ENCODE peak calls at places on chromosomes 11 and 22, in ten cellular contexts. V is iris pigment epithelial cell; N is mammary epithelial cell; B is cardiac muscle cell; O is memory B cell; Q is activated naive CD4-positive, alpha-beta T cell treated with anti-CD3 and anti-CD28 coated beads for 36 hours; X is activated CD4-positive, alpha-beta T cell treated with anti-CD3 and anti-CD28 coated beads for 48 hours; P is coronary artery; E is HTR-8/SVneo; F is amniotic stem cell. Z is an unnamed sample.

GRCh38 chr11:128627666-128628342 is 40.4 kb upstream of the ETS1 start:
- DNase-seq in V (no peak), N (no peak), B (no peak), O (no peak), Q (peak), X (peak), P (peak), E (no peak), F (no peak), Z (no peak)

GRCh38 chr11:8501838-8502237 is 92.2 kb downstream of the STK33 start:
- DNase-seq in V (peak), N (peak), B (no peak), O (no peak), Q (no peak), X (no peak), P (no peak), E (no peak), F (no peak), Z (peak)

GRCh38 chr11:76480241-76480640 is 35.4 kb downstream of the EMSY start:
- DNase-seq in V (no peak), N (no peak), B (no peak), O (no peak), Q (no peak), X (no peak), P (no peak), E (no peak), F (no peak), Z (no peak)

GRCh38 chr11:23405350-23405937 is 545.2 kb upstream of the CCDC179 start:
- DNase-seq in V (no peak), N (no peak), B (no peak), O (no peak), Q (no peak), X (no peak), P (peak), E (no peak), F (no peak), Z (no peak)

GRCh38 chr11:134559617-134559992 is 147.6 kb upstream of the B3GAT1 start:
- DNase-seq in V (no peak), N (no peak), B (no peak), O (peak), Q (no peak), X (no peak), P (peak), E (no peak), F (no peak), Z (no peak)

GRCh38 chr11:119782021-119782420 is 53.0 kb upstream of the NECTIN1 start:
- DNase-seq in V (no peak), N (no peak), B (no peak), O (no peak), Q (no peak), X (no peak), P (no peak), E (no peak), F (no peak), Z (no peak)

GRCh38 chr11:82864268-82864667 is 36.0 kb downstream of the PRCP start:
- DNase-seq in V (peak), N (peak), B (peak), O (no peak), Q (peak), X (peak), P (no peak), E (peak), F (no peak), Z (no peak)

GRCh38 chr11:60878245-60879101 is 11.1 kb downstream of the ZP1 start:
- DNase-seq in V (no peak), N (no peak), B (no peak), O (no peak), Q (no peak), X (no peak), P (no peak), E (no peak), F (no peak), Z (no peak)

GRCh38 chr22:35938226-35938625 is 90.4 kb downstream of the RBFOX2 start:
- DNase-seq in V (no peak), N (no peak), B (no peak), O (no peak), Q (no peak), X (no peak), P (no peak), E (no peak), F (no peak), Z (no peak)

GRCh38 chr11:99489561-99489960 is 468.8 kb downstream of the CNTN5 start:
- DNase-seq in V (peak), N (no peak), B (peak), O (no peak), Q (no peak), X (no peak), P (no peak), E (no peak), F (no peak), Z (no peak)

GRCh38 chr11:73260127-73260457 is 12.0 kb upstream of the P2RY6 start:
- DNase-seq in V (no peak), N (no peak), B (no peak), O (no peak), Q (no peak), X (no peak), P (peak), E (no peak), F (no peak), Z (no peak)